ENCODE peak calls at places on chromosomes 11 and 22, in seven cellular contexts. One of them, this sample, is unnamed.

GRCh38 chr11:116452447-116452846 is 320.3 kb downstream of the BUD13 start:
- DNase-seq in activated CD4-positive, CD25-positive, alpha-beta regulatory T cell: no peak
- DNase-seq in iris pigment epithelial cell: no peak
- DNase-seq in GM04504: no peak
- DNase-seq in effector memory CD8-positive, alpha-beta T cell: no peak
- DNase-seq in KBM-7: no peak
- DNase-seq in CD4-positive, alpha-beta memory T cell: no peak
- DNase-seq in this sample: no peak

GRCh38 chr11:86523738-86524602 is 148.4 kb downstream of the ME3 start:
- DNase-seq in activated CD4-positive, CD25-positive, alpha-beta regulatory T cell: no peak
- DNase-seq in iris pigment epithelial cell: peak
- DNase-seq in GM04504: no peak
- DNase-seq in effector memory CD8-positive, alpha-beta T cell: no peak
- DNase-seq in KBM-7: no peak
- DNase-seq in CD4-positive, alpha-beta memory T cell: no peak
- DNase-seq in this sample: no peak

GRCh38 chr22:32413715-32414114 is 1.7 kb upstream of the RTCB start:
- DNase-seq in activated CD4-positive, CD25-positive, alpha-beta regulatory T cell: no peak
- DNase-seq in iris pigment epithelial cell: peak
- DNase-seq in GM04504: no peak
- DNase-seq in effector memory CD8-positive, alpha-beta T cell: no peak
- DNase-seq in KBM-7: peak
- DNase-seq in CD4-positive, alpha-beta memory T cell: no peak
- DNase-seq in this sample: peak

GRCh38 chr11:45272701-45273100 is 13.4 kb downstream of the SYT13 start:
- DNase-seq in activated CD4-positive, CD25-positive, alpha-beta regulatory T cell: no peak
- DNase-seq in iris pigment epithelial cell: no peak
- DNase-seq in GM04504: no peak
- DNase-seq in effector memory CD8-positive, alpha-beta T cell: no peak
- DNase-seq in KBM-7: no peak
- DNase-seq in CD4-positive, alpha-beta memory T cell: no peak
- DNase-seq in this sample: no peak

GRCh38 chr11:61487342-61488025 is 21.1 kb upstream of the LRRC10B start:
- DNase-seq in activated CD4-positive, CD25-positive, alpha-beta regulatory T cell: no peak
- DNase-seq in iris pigment epithelial cell: no peak
- DNase-seq in GM04504: no peak
- DNase-seq in effector memory CD8-positive, alpha-beta T cell: no peak
- DNase-seq in KBM-7: no peak
- DNase-seq in CD4-positive, alpha-beta memory T cell: no peak
- DNase-seq in this sample: no peak

GRCh38 chr11:86438685-86439084 is 64.0 kb downstream of the CCDC81 start:
- DNase-seq in activated CD4-positive, CD25-positive, alpha-beta regulatory T cell: no peak
- DNase-seq in iris pigment epithelial cell: peak
- DNase-seq in GM04504: peak
- DNase-seq in effector memory CD8-positive, alpha-beta T cell: no peak
- DNase-seq in KBM-7: no peak
- DNase-seq in CD4-positive, alpha-beta memory T cell: no peak
- DNase-seq in this sample: no peak

GRCh38 chr11:15819679-15820286 is 536.6 kb downstream of the SOX6 start:
- DNase-seq in activated CD4-positive, CD25-positive, alpha-beta regulatory T cell: no peak
- DNase-seq in iris pigment epithelial cell: peak
- DNase-seq in GM04504: no peak
- DNase-seq in effector memory CD8-positive, alpha-beta T cell: no peak
- DNase-seq in KBM-7: peak
- DNase-seq in CD4-positive, alpha-beta memory T cell: no peak
- DNase-seq in this sample: no peak

GRCh38 chr11:22920939-22921565 is 60.8 kb upstream of the CCDC179 start:
- DNase-seq in activated CD4-positive, CD25-positive, alpha-beta regulatory T cell: no peak
- DNase-seq in iris pigment epithelial cell: peak
- DNase-seq in GM04504: peak
- DNase-seq in effector memory CD8-positive, alpha-beta T cell: no peak
- DNase-seq in KBM-7: peak
- DNase-seq in CD4-positive, alpha-beta memory T cell: no peak
- DNase-seq in this sample: no peak

GRCh38 chr11:133269272-133269671 is 263.0 kb downstream of the OPCML start:
- DNase-seq in activated CD4-positive, CD25-positive, alpha-beta regulatory T cell: no peak
- DNase-seq in iris pigment epithelial cell: no peak
- DNase-seq in GM04504: no peak
- DNase-seq in effector memory CD8-positive, alpha-beta T cell: no peak
- DNase-seq in KBM-7: no peak
- DNase-seq in CD4-positive, alpha-beta memory T cell: no peak
- DNase-seq in this sample: no peak

GRCh38 chr11:2380807-2381350 is 3.8 kb downstream of the CD81 start:
- DNase-seq in activated CD4-positive, CD25-positive, alpha-beta regulatory T cell: no peak
- DNase-seq in iris pigment epithelial cell: no peak
- DNase-seq in GM04504: no peak
- DNase-seq in effector memory CD8-positive, alpha-beta T cell: no peak
- DNase-seq in KBM-7: no peak
- DNase-seq in CD4-positive, alpha-beta memory T cell: peak
- DNase-seq in this sample: no peak

GRCh38 chr22:27534720-27535125 is 266.8 kb downstream of the MN1 start:
- DNase-seq in activated CD4-positive, CD25-positive, alpha-beta regulatory T cell: no peak
- DNase-seq in iris pigment epithelial cell: peak
- DNase-seq in GM04504: peak
- DNase-seq in effector memory CD8-positive, alpha-beta T cell: no peak
- DNase-seq in KBM-7: no peak
- DNase-seq in CD4-positive, alpha-beta memory T cell: no peak
- DNase-seq in this sample: no peak

GRCh38 chr11:105005451-105005845 is 17.5 kb downstream of the CASP5 start:
- DNase-seq in activated CD4-positive, CD25-positive, alpha-beta regulatory T cell: no peak
- DNase-seq in iris pigment epithelial cell: no peak
- DNase-seq in GM04504: no peak
- DNase-seq in effector memory CD8-positive, alpha-beta T cell: no peak
- DNase-seq in KBM-7: no peak
- DNase-seq in CD4-positive, alpha-beta memory T cell: no peak
- DNase-seq in this sample: no peak

GRCh38 chr11:86291466-86292262 is 10.4 kb upstream of the HIKESHI start:
- DNase-seq in activated CD4-positive, CD25-positive, alpha-beta regulatory T cell: peak
- DNase-seq in iris pigment epithelial cell: peak
- DNase-seq in GM04504: peak
- DNase-seq in effector memory CD8-positive, alpha-beta T cell: peak
- DNase-seq in KBM-7: peak
- DNase-seq in CD4-positive, alpha-beta memory T cell: peak
- DNase-seq in this sample: peak

GRCh38 chr11:11366793-11367192 is 13.7 kb upstream of the CSNK2A3 start:
- DNase-seq in activated CD4-positive, CD25-positive, alpha-beta regulatory T cell: no peak
- DNase-seq in iris pigment epithelial cell: peak
- DNase-seq in GM04504: no peak
- DNase-seq in effector memory CD8-positive, alpha-beta T cell: no peak
- DNase-seq in KBM-7: no peak
- DNase-seq in CD4-positive, alpha-beta memory T cell: no peak
- DNase-seq in this sample: no peak

GRCh38 chr22:42300286-42301071 is 30.0 kb upstream of the TCF20 start:
- DNase-seq in activated CD4-positive, CD25-positive, alpha-beta regulatory T cell: no peak
- DNase-seq in iris pigment epithelial cell: no peak
- DNase-seq in GM04504: no peak
- DNase-seq in effector memory CD8-positive, alpha-beta T cell: no peak
- DNase-seq in KBM-7: no peak
- DNase-seq in CD4-positive, alpha-beta memory T cell: peak
- DNase-seq in this sample: no peak

GRCh38 chr11:27660171-27660570 is 40.1 kb downstream of the BDNF start:
- DNase-seq in activated CD4-positive, CD25-positive, alpha-beta regulatory T cell: no peak
- DNase-seq in iris pigment epithelial cell: no peak
- DNase-seq in GM04504: no peak
- DNase-seq in effector memory CD8-positive, alpha-beta T cell: no peak
- DNase-seq in KBM-7: no peak
- DNase-seq in CD4-positive, alpha-beta memory T cell: no peak
- DNase-seq in this sample: no peak

GRCh38 chr22:46652930-46653331 is 32.7 kb downstream of the GRAMD4 start:
- DNase-seq in activated CD4-positive, CD25-positive, alpha-beta regulatory T cell: no peak
- DNase-seq in iris pigment epithelial cell: peak
- DNase-seq in GM04504: no peak
- DNase-seq in effector memory CD8-positive, alpha-beta T cell: no peak
- DNase-seq in KBM-7: no peak
- DNase-seq in CD4-positive, alpha-beta memory T cell: no peak
- DNase-seq in this sample: peak